ENCODE peak calls at places on chromosome 13, in four cellular contexts. N, M, C and Z are unnamed samples.

GRCh38 chr13:49975826-49976225 is 21.0 kb upstream of the TRIM13 start:
- DNase-seq in N (no peak), M (peak; percentile 11), C (no peak), Z (no peak)

GRCh38 chr13:44755872-44756271 is 179.7 kb upstream of the TSC22D1 start:
- DNase-seq in N (no peak), M (peak; percentile 40), C (no peak), Z (peak; percentile 74)

GRCh38 chr13:44938854-44939253 is 50.4 kb downstream of the NUFIP1 start:
- DNase-seq in N (no peak), M (no peak), C (no peak), Z (no peak)

GRCh38 chr13:61833228-61833627 is 417.6 kb upstream of the PCDH20 start:
- DNase-seq in N (no peak), M (no peak), C (no peak), Z (no peak)

GRCh38 chr13:75120071-75120470 is 361.9 kb downstream of the TBC1D4 start:
- DNase-seq in N (no peak), M (no peak), C (no peak), Z (no peak)

GRCh38 chr13:93724187-93724586 is 497.6 kb downstream of the GPC6 start:
- DNase-seq in N (no peak), M (no peak), C (no peak), Z (no peak)

GRCh38 chr13:113918580-113918979 is 54.7 kb upstream of the GAS6 start:
- DNase-seq in N (no peak), M (no peak), C (no peak), Z (no peak)

GRCh38 chr13:36919206-36919832 is 719 bp downstream of the SMAD9 start:
- DNase-seq in N (peak; percentile 5), M (peak; percentile 70), C (peak; percentile 1), Z (no peak)

GRCh38 chr13:114125589-114125988 is 6.8 kb downstream of the RASA3 start:
- DNase-seq in N (no peak), M (no peak), C (no peak), Z (no peak)

GRCh38 chr13:27271572-27272096 is 1.0 kb downstream of the RASL11A start:
- DNase-seq in N (no peak), M (no peak), C (no peak), Z (no peak)

GRCh38 chr13:21871919-21872318 is 201.0 kb downstream of the FGF9 start:
- DNase-seq in N (no peak), M (no peak), C (no peak), Z (no peak)

GRCh38 chr13:20369886-20370361 is 137.8 kb upstream of the GJB6 start:
- DNase-seq in N (no peak), M (no peak), C (no peak), Z (no peak)

GRCh38 chr13:105144020-105144419 is 1391.4 kb downstream of the EFNB2 start:
- DNase-seq in N (no peak), M (no peak), C (no peak), Z (no peak)

GRCh38 chr13:36453518-36453917 is 21.2 kb downstream of the CCNA1 start:
- DNase-seq in N (no peak), M (peak; percentile 65), C (no peak), Z (peak; percentile 49)

GRCh38 chr13:105665284-105665683 is 870.2 kb downstream of the EFNB2 start:
- DNase-seq in N (no peak), M (peak; percentile 57), C (no peak), Z (no peak)

GRCh38 chr13:51800456-51800855 is 3.5 kb downstream of the DHRS12 start:
- DNase-seq in N (no peak), M (no peak), C (no peak), Z (no peak)

GRCh38 chr13:21478881-21479808 is 20.0 kb upstream of the ZDHHC20 start:
- DNase-seq in N (no peak), M (peak; percentile 92), C (peak; percentile 42), Z (peak; percentile 79)

GRCh38 chr13:113398963-113399754 is 35.2 kb upstream of the GRTP1 start:
- DNase-seq in N (no peak), M (peak; percentile 65), C (no peak), Z (no peak)

GRCh38 chr13:86445584-86446140 is 646.4 kb upstream of the SLITRK6 start:
- DNase-seq in N (no peak), M (no peak), C (no peak), Z (no peak)

GRCh38 chr13:68125087-68125480 is 894.9 kb upstream of the PCDH9 start:
- DNase-seq in N (no peak), M (peak; percentile 7), C (no peak), Z (no peak)

GRCh38 chr13:44317752-44318550 is 55.7 kb upstream of the SERP2 start:
- DNase-seq in N (no peak), M (no peak), C (no peak), Z (no peak)

GRCh38 chr13:23020246-23020843 is 160.4 kb upstream of the SGCG start:
- DNase-seq in N (no peak), M (peak; percentile 72), C (no peak), Z (peak; percentile 58)

GRCh38 chr13:38979891-38980627 is 10.6 kb downstream of the STOML3 start:
- DNase-seq in N (no peak), M (peak; percentile 37), C (no peak), Z (no peak)

GRCh38 chr13:51091839-51092238 is 19.2 kb downstream of the C13orf42 start:
- DNase-seq in N (no peak), M (no peak), C (no peak), Z (no peak)

GRCh38 chr13:44516771-44517170 is 59.4 kb downstream of the TSC22D1 start:
- DNase-seq in N (no peak), M (no peak), C (no peak), Z (no peak)

GRCh38 chr13:95505265-95505664 is 47.3 kb upstream of the CLDN10 start:
- DNase-seq in N (no peak), M (no peak), C (no peak), Z (no peak)

GRCh38 chr13:19634129-19634740 is 776 bp downstream of the MPHOSPH8 start:
- DNase-seq in N (no peak), M (peak; percentile 75), C (no peak), Z (peak; percentile 62)

GRCh38 chr13:27263438-27263837 is 7.2 kb upstream of the RASL11A start:
- DNase-seq in N (no peak), M (no peak), C (no peak), Z (no peak)

GRCh38 chr13:70183041-70183440 is 74.8 kb upstream of the KLHL1 start:
- DNase-seq in N (no peak), M (no peak), C (no peak), Z (no peak)